ENCODE peak calls at places on chromosomes 4 and X, in five cellular contexts. S is A549, F is IMR-90, Z is GM12878, V is HepG2. U is an unnamed sample.

GRCh38 chr4:76984788-76985211 is 35.2 kb downstream of the SEPTIN11 start:
- DNase-seq in S (no peak), F (peak), Z (no peak), V (peak), U (no peak)

GRCh38 chr4:139841464-139842195 is 176.0 kb downstream of the MGST2 start:
- DNase-seq in S (no peak), F (no peak), Z (no peak), V (peak), U (no peak)

GRCh38 chr4:84336964-84337705 is 162.0 kb downstream of the NKX6-1 start:
- DNase-seq in S (no peak), F (no peak), Z (no peak), V (no peak), U (no peak)

GRCh38 chrX:49264460-49264859 is at the start of gene FOXP3:
- DNase-seq in S (no peak), F (no peak), Z (no peak), V (no peak), U (no peak)

GRCh38 chr4:83269256-83269655 is 15.3 kb downstream of the COQ2 start:
- DNase-seq in S (no peak), F (no peak), Z (no peak), V (no peak), U (no peak)

GRCh38 chr4:102774254-102774653 is 13.5 kb upstream of the MANBA start:
- DNase-seq in S (no peak), F (no peak), Z (no peak), V (no peak), U (no peak)

GRCh38 chr4:114883641-114884040 is 229.8 kb downstream of the NDST4 start:
- DNase-seq in S (no peak), F (no peak), Z (no peak), V (no peak), U (no peak)

GRCh38 chrX:16087081-16087480 is 36.3 kb upstream of the GRPR start:
- DNase-seq in S (no peak), F (no peak), Z (no peak), V (no peak), U (no peak)

GRCh38 chr4:67881226-67881625 is 2.6 kb downstream of the TMPRSS11D start:
- DNase-seq in S (no peak), F (no peak), Z (no peak), V (no peak), U (no peak)

GRCh38 chr4:98518555-98519267 is 139.7 kb downstream of the TSPAN5 start:
- DNase-seq in S (no peak), F (no peak), Z (peak), V (no peak), U (no peak)

GRCh38 chr4:133148690-133149363 is at the start of gene PCDH10:
- DNase-seq in S (peak), F (peak), Z (no peak), V (peak), U (no peak)

GRCh38 chr4:6785572-6785925 is 3.0 kb downstream of the KIAA0232 start:
- DNase-seq in S (no peak), F (no peak), Z (no peak), V (no peak), U (no peak)

GRCh38 chr4:144579411-144580020 is 66.4 kb upstream of the HHIP start:
- DNase-seq in S (no peak), F (peak), Z (no peak), V (no peak), U (no peak)

GRCh38 chr4:56049428-56050212 is 100.9 kb downstream of the CEP135 start:
- DNase-seq in S (no peak), F (no peak), Z (no peak), V (no peak), U (peak)

GRCh38 chrX:19630228-19630627 is 114.9 kb upstream of the MAP3K15 start:
- DNase-seq in S (no peak), F (no peak), Z (peak), V (no peak), U (no peak)

GRCh38 chr4:150209140-150209829 is 131.0 kb downstream of the DCLK2 start:
- DNase-seq in S (peak), F (peak), Z (no peak), V (peak), U (peak)

GRCh38 chrX:119880552-119881437 is 9.2 kb downstream of the NDUFA1 start:
- DNase-seq in S (peak), F (peak), Z (peak), V (peak), U (peak)
- TF ChIP-seq CEBPB in S (no peak), F (no peak), Z (no peak), V (no peak), U (no peak)

GRCh38 chr4:138828926-138829325 is 186.7 kb upstream of the NOCT start:
- DNase-seq in S (no peak), F (no peak), Z (no peak), V (no peak), U (no peak)
- TF ChIP-seq CEBPB in S (no peak), F (no peak), Z (no peak), V (no peak), U (no peak)

GRCh38 chrX:102338162-102338561 is 91.2 kb downstream of the NXF2 start:
- DNase-seq in S (no peak), F (no peak), Z (no peak), V (no peak), U (no peak)

GRCh38 chrX:102341867-102342266 is 94.9 kb downstream of the NXF2 start:
- DNase-seq in S (no peak), F (no peak), Z (no peak), V (no peak), U (no peak)

DNA sequence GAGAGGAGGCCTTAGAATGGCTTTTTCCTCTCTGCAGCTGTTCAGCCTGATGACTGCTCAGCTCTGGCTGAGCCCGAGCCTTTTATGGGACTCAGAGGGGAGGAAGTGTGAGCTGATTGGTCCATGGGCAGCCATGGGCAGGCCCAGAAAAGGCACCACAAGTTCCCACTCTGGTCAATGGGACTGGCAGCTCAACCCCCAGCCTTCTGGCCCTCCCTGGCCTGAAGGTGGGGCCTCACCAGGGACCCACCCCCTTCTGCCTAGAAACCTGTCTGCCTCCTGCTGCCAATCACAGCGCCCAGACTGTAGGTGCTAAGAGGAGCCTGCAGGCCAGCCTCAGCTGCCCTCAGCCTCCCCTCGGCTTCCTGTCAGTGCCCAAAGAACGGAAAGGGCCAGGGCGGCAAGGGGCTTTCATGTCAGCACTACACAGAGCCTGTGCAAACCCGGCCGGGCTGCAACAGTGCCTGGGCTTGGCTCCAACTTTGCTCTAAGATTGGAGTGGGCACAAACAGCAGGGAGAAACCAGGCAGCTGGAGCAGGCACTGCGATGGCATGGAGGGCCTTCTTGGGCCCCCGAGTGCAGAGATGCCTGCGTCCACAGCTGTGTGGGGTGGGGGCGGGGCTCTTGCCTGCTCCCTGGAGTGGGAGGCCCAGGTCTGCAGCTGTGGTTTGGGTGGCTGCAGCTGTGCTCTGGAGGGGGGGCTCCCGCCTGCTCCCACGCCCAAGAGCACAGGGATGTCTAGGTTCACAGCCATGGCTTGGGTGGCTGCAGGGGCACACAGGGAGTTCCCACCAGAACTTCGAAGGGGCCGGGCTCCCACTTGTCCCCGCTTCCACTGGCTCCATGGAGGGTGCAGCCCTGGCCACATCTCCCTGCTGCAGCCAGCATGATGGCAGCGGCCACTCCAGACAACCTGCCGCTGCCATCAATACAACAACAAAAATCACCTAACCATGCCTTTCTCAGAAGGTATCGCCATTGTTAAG is 92.6 kb downstream of the NXF2 start:
- DNase-seq in S (no peak), F (no peak), Z (no peak), V (no peak), U (no peak)
- TF ChIP-seq CEBPB in S (no peak), F (no peak), Z (no peak), V (no peak), U (no peak)

GRCh38 chrX:43973249-43973672 is at the start of gene NDP:
- DNase-seq in S (no peak), F (no peak), Z (no peak), V (no peak), U (no peak)
- TF ChIP-seq CEBPB in S (no peak), F (no peak), Z (no peak), V (no peak), U (no peak)

GRCh38 chr4:60683953-60684352 is 516.2 kb upstream of the ADGRL3 start:
- DNase-seq in S (no peak), F (peak), Z (no peak), V (no peak), U (no peak)
- TF ChIP-seq CEBPB in S (no peak), F (peak), Z (no peak), V (no peak), U (no peak)

DNA sequence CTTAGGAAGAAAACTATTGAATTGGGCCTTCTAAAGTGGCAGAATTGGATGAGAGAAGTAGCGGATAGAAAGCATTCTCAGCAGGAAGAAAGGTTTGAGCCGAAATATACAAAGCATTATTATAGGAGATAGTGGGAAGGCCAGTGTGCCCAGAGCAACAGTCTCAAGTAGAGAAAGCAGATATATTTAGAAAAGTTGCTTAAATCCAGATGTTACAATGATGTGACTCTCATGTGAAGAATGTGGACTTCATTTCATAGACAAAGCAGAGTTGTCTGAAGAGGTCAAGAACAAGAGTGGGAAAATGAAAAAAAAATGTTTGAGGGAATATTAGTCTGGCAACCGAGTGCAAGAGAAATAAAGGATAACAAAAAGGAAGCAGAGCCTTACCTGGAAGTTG is 66.9 kb downstream of the SYNPO2 start:
- DNase-seq in S (no peak), F (no peak), Z (no peak), V (no peak), U (no peak)
- TF ChIP-seq CEBPB in S (no peak), F (no peak), Z (no peak), V (no peak), U (no peak)

GRCh38 chr4:101022151-101023024 is 324.9 kb downstream of the PPP3CA start:
- DNase-seq in S (no peak), F (peak), Z (no peak), V (no peak), U (no peak)
- TF ChIP-seq CEBPB in S (no peak), F (no peak), Z (no peak), V (no peak), U (no peak)

GRCh38 chrX:37380256-37380655 is 31.1 kb downstream of the PRRG1 start:
- DNase-seq in S (no peak), F (no peak), Z (no peak), V (no peak), U (no peak)

GRCh38 chrX:37383313-37383712 is 34.1 kb downstream of the PRRG1 start:
- DNase-seq in S (no peak), F (peak), Z (no peak), V (no peak), U (no peak)

GRCh38 chrX:37378399-37378798 is 29.2 kb downstream of the PRRG1 start:
- DNase-seq in S (no peak), F (peak), Z (no peak), V (no peak), U (no peak)

GRCh38 chrX:37378830-37379229 is 29.7 kb downstream of the PRRG1 start:
- DNase-seq in S (no peak), F (no peak), Z (no peak), V (no peak), U (no peak)

DNA sequence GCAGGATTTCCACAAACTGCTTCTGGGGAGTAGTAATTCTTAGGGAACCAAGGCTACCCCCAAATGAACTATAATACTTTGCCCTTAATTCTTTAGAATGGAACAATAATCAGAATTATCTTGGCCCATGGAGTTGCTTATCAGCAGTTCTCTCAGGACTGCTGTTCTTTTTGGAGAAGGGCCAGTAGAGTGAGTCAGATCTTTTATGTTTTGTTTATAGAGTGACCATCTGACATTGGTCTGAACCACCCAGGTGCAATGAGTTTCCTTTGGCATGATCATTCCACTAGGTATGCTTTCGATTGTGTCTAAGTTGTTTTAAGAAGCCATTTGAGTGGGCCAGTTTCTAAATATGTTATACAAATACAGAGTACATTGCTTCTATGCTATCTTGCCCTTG is 31.8 kb downstream of the PRRG1 start:
- DNase-seq in S (peak), F (peak), Z (no peak), V (peak), U (peak)
- TF ChIP-seq CEBPB in S (no peak), F (no peak), Z (no peak), V (no peak), U (no peak)